ENCODE peak calls at places on chromosomes 2 and 18, in four cellular contexts. Z is K562, Q is hepatocyte, A is OCI-LY7. G is an unnamed sample.

GRCh38 chr2:102848366-102848839 is 86.6 kb downstream of the TMEM182 start:
- DNase-seq in Q (peak), A (no peak), Z (peak), G (peak)

GRCh38 chr18:52060612-52061259 is 279.3 kb upstream of the DCC start:
- DNase-seq in Q (no peak), Z (no peak), A (no peak), G (no peak)

GRCh38 chr2:37637985-37638384 is 33.5 kb downstream of the CDC42EP3 start:
- DNase-seq in A (no peak), Q (no peak), Z (no peak), G (no peak)

GRCh38 chr2:176769021-176769420 is 443.6 kb upstream of the HNRNPA3 start:
- DNase-seq in Q (no peak), A (peak), Z (no peak), G (no peak)

GRCh38 chr18:22932885-22933205 is 283 bp upstream of the RBBP8 start:
- DNase-seq in Q (no peak), A (no peak), Z (no peak), G (no peak)

GRCh38 chr2:240123821-240124650 is 12.1 kb downstream of the COPS9 start:
- DNase-seq in Q (no peak), A (no peak), Z (no peak), G (no peak)

GRCh38 chr2:73700111-73700510 is 37.0 kb downstream of the TPRKB start:
- DNase-seq in Q (no peak), A (no peak), Z (no peak), G (no peak)

GRCh38 chr2:112962308-112963175 is 15.3 kb upstream of the IL36G start:
- DNase-seq in Q (no peak), A (no peak), Z (no peak), G (no peak)

GRCh38 chr18:68965817-68966216 is 167.9 kb downstream of the CCDC102B start:
- DNase-seq in Z (no peak), Q (no peak), A (no peak), G (no peak)

GRCh38 chr2:156333274-156333950 is 891 bp upstream of the NR4A2 start:
- DNase-seq in Z (peak), Q (no peak), A (no peak), G (peak)

GRCh38 chr2:196123679-196124373 is 47.6 kb downstream of the STK17B start:
- DNase-seq in Q (peak), Z (peak), A (no peak), G (no peak)

GRCh38 chr2:18703555-18703954 is 114.2 kb upstream of the NT5C1B start:
- DNase-seq in A (no peak), Z (no peak), Q (no peak), G (no peak)

GRCh38 chr2:161238264-161238558 is 70.0 kb upstream of the PSMD14 start:
- DNase-seq in Q (no peak), A (no peak), Z (no peak), G (no peak)

GRCh38 chr2:127531133-127531709 is 4.3 kb upstream of the MYO7B start:
- DNase-seq in Z (no peak), A (no peak), Q (no peak), G (no peak)

GRCh38 chr2:119216994-119217393 is 6.6 kb upstream of the STEAP3 start:
- DNase-seq in Q (no peak), Z (no peak), A (no peak), G (no peak)

GRCh38 chr18:1050012-1050657 is 145.5 kb downstream of the ADCYAP1 start:
- DNase-seq in Z (peak), A (no peak), Q (no peak), G (no peak)

GRCh38 chr2:119223521-119224390 is at the start of gene STEAP3:
- DNase-seq in A (no peak), Q (peak), Z (peak), G (peak)

GRCh38 chr2:180472133-180472532 is 465.0 kb upstream of the CWC22 start:
- DNase-seq in A (no peak), Q (no peak), Z (no peak), G (no peak)

GRCh38 chr2:161418275-161418714 is 2.2 kb downstream of the TBR1 start:
- DNase-seq in Q (no peak), A (no peak), Z (no peak), G (peak)

GRCh38 chr2:174615951-174616436 is 18.4 kb upstream of the WIPF1 start:
- DNase-seq in Q (no peak), A (no peak), Z (no peak), G (no peak)

GRCh38 chr2:157830696-157831570 is 45.2 kb downstream of the ACVR1 start:
- DNase-seq in Z (no peak), A (no peak), Q (peak), G (no peak)

GRCh38 chr2:164840930-164841718 is 499 bp downstream of the COBLL1 start:
- DNase-seq in A (peak), Q (peak), Z (peak), G (peak)

GRCh38 chr2:85326946-85327756 is 638 bp downstream of the TGOLN2 start:
- DNase-seq in A (peak), Z (no peak), Q (peak), G (peak)

GRCh38 chr2:27378809-27379290 is 1.7 kb downstream of the ZNF513 start:
- DNase-seq in Q (no peak), Z (no peak), A (no peak), G (no peak)

GRCh38 chr2:207929923-207930322 is 95.4 kb downstream of the PLEKHM3 start:
- DNase-seq in Z (no peak), A (no peak), Q (no peak), G (no peak)

GRCh38 chr2:226601881-226602280 is 197.7 kb downstream of the IRS1 start:
- DNase-seq in A (no peak), Q (no peak), Z (no peak), G (no peak)

GRCh38 chr18:49560277-49561126 is 1.4 kb upstream of the LIPG start:
- DNase-seq in Q (peak), A (no peak), Z (no peak), G (no peak)

GRCh38 chr2:216339456-216340279 is 32.6 kb downstream of the MARCHF4 start:
- DNase-seq in Z (no peak), Q (peak), A (no peak), G (no peak)

GRCh38 chr18:74299746-74300145 is 8.0 kb upstream of the CYB5A start:
- DNase-seq in Q (no peak), Z (no peak), A (no peak), G (no peak)

GRCh38 chr2:142037744-142038143 is 93.1 kb downstream of the LRP1B start:
- DNase-seq in Q (peak), Z (no peak), A (no peak), G (no peak)
- TF ChIP-seq CTCF in Q (peak), Z (no peak), A (no peak), G (no peak)

GRCh38 chr2:134790487-134790886 is 47.9 kb upstream of the ACMSD start:
- DNase-seq in Z (peak), A (no peak), Q (no peak), G (no peak)
- TF ChIP-seq CTCF in Z (peak), A (peak), Q (no peak), G (no peak)

GRCh38 chr2:42457011-42457410 is 36.8 kb downstream of the KCNG3 start:
- DNase-seq in Q (no peak), Z (no peak), A (no peak), G (no peak)
- TF ChIP-seq CTCF in Q (no peak), Z (peak), A (peak), G (no peak)

DNA sequence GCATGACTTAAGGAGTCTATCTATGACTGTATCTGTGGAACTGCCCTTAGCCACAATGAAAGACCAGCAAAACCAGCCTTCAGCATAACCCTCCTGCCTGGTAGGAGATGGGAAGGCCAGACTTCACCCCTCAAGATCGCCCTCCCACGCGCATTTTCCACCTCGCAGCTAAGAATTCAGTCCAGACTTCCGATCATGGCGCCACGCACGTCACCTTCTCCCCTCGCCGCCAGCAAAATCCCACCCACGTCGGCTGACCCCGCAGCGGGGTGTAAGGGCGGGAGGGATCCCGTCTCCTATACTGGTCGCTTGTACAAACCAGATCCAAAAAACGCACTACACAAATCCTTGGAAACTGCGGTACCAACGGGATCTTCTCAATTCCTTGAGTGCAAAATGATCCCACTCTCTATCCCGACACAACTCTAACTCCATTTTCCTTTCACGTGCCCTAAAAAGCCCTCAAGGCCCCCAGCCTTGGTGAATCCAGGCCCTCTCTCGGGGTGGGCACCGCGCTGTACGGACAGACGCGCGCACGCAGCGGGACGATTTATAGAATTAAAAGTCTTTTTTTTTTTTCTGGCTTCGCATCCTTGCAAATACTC is 1.0 kb upstream of the BMPR2 start:
- DNase-seq in Z (no peak), A (no peak), Q (peak), G (peak)
- TF ChIP-seq CTCF in Z (no peak), A (no peak), Q (no peak), G (no peak)